ENCODE peak calls at places on chromosome X, in ten cellular contexts. One of them, this sample, is unnamed.

GRCh38 chrX:135275973-135276372 is 24.1 kb downstream of the ETDA start:
- DNase-seq in Peyer's patch: no peak
- DNase-seq in globus pallidus: no peak
- DNase-seq in activated naive CD4-positive, alpha-beta T cell: no peak
- DNase-seq in stimulated activated CD8-positive, alpha-beta memory T cell treated with anti-CD3 and anti-CD28 coated beads, Interleukin-15, amount 100 ng/mL, for 4 hours: no peak
- DNase-seq in HEK293T: no peak
- DNase-seq in brain microvascular endothelial cell: no peak
- DNase-seq in MCF 10A: no peak
- DNase-seq in LoVo: no peak
- DNase-seq in EL: no peak
- DNase-seq in this sample: no peak

GRCh38 chrX:17174671-17175070 is 200.3 kb upstream of the NHS start:
- DNase-seq in Peyer's patch: no peak
- DNase-seq in globus pallidus: peak; percentile 77
- DNase-seq in activated naive CD4-positive, alpha-beta T cell: no peak
- DNase-seq in stimulated activated CD8-positive, alpha-beta memory T cell treated with anti-CD3 and anti-CD28 coated beads, Interleukin-15, amount 100 ng/mL, for 4 hours: no peak
- DNase-seq in HEK293T: no peak
- DNase-seq in brain microvascular endothelial cell: no peak
- DNase-seq in MCF 10A: no peak
- DNase-seq in LoVo: no peak
- DNase-seq in EL: no peak
- DNase-seq in this sample: no peak

GRCh38 chrX:127457161-127457560 is 595.0 kb downstream of the ACTRT1 start:
- DNase-seq in Peyer's patch: no peak
- DNase-seq in globus pallidus: no peak
- DNase-seq in activated naive CD4-positive, alpha-beta T cell: no peak
- DNase-seq in stimulated activated CD8-positive, alpha-beta memory T cell treated with anti-CD3 and anti-CD28 coated beads, Interleukin-15, amount 100 ng/mL, for 4 hours: no peak
- DNase-seq in HEK293T: no peak
- DNase-seq in brain microvascular endothelial cell: no peak
- DNase-seq in MCF 10A: peak; percentile 45
- DNase-seq in LoVo: no peak
- DNase-seq in EL: no peak
- DNase-seq in this sample: no peak

GRCh38 chrX:54640721-54641120 is 110.7 kb downstream of the GNL3L start:
- DNase-seq in Peyer's patch: no peak
- DNase-seq in globus pallidus: no peak
- DNase-seq in activated naive CD4-positive, alpha-beta T cell: no peak
- DNase-seq in stimulated activated CD8-positive, alpha-beta memory T cell treated with anti-CD3 and anti-CD28 coated beads, Interleukin-15, amount 100 ng/mL, for 4 hours: no peak
- DNase-seq in HEK293T: no peak
- DNase-seq in brain microvascular endothelial cell: no peak
- DNase-seq in MCF 10A: peak; percentile 0
- DNase-seq in LoVo: peak; percentile 0
- DNase-seq in EL: no peak
- DNase-seq in this sample: no peak

GRCh38 chrX:375181-376036 is 11.3 kb downstream of the PPP2R3B start:
- DNase-seq in Peyer's patch: no peak
- DNase-seq in globus pallidus: no peak
- DNase-seq in activated naive CD4-positive, alpha-beta T cell: no peak
- DNase-seq in stimulated activated CD8-positive, alpha-beta memory T cell treated with anti-CD3 and anti-CD28 coated beads, Interleukin-15, amount 100 ng/mL, for 4 hours: no peak
- DNase-seq in HEK293T: no peak
- DNase-seq in brain microvascular endothelial cell: no peak
- DNase-seq in MCF 10A: no peak
- DNase-seq in LoVo: peak; percentile 29
- DNase-seq in EL: no peak
- DNase-seq in this sample: no peak

GRCh38 chrX:46811101-46811500 is 25.7 kb upstream of the RP2 start:
- DNase-seq in Peyer's patch: no peak
- DNase-seq in globus pallidus: no peak
- DNase-seq in activated naive CD4-positive, alpha-beta T cell: no peak
- DNase-seq in stimulated activated CD8-positive, alpha-beta memory T cell treated with anti-CD3 and anti-CD28 coated beads, Interleukin-15, amount 100 ng/mL, for 4 hours: no peak
- DNase-seq in HEK293T: no peak
- DNase-seq in brain microvascular endothelial cell: no peak
- DNase-seq in MCF 10A: no peak
- DNase-seq in LoVo: no peak
- DNase-seq in EL: no peak
- DNase-seq in this sample: no peak

GRCh38 chrX:18891561-18891945 is 92.4 kb downstream of the PHKA2 start:
- DNase-seq in Peyer's patch: no peak
- DNase-seq in globus pallidus: no peak
- DNase-seq in activated naive CD4-positive, alpha-beta T cell: no peak
- DNase-seq in stimulated activated CD8-positive, alpha-beta memory T cell treated with anti-CD3 and anti-CD28 coated beads, Interleukin-15, amount 100 ng/mL, for 4 hours: no peak
- DNase-seq in HEK293T: no peak
- DNase-seq in brain microvascular endothelial cell: no peak
- DNase-seq in MCF 10A: no peak
- DNase-seq in LoVo: no peak
- DNase-seq in EL: no peak
- DNase-seq in this sample: no peak

GRCh38 chrX:1918780-1919179 is 303.9 kb downstream of the ASMT start:
- DNase-seq in Peyer's patch: no peak
- DNase-seq in globus pallidus: no peak
- DNase-seq in activated naive CD4-positive, alpha-beta T cell: no peak
- DNase-seq in stimulated activated CD8-positive, alpha-beta memory T cell treated with anti-CD3 and anti-CD28 coated beads, Interleukin-15, amount 100 ng/mL, for 4 hours: no peak
- DNase-seq in HEK293T: no peak
- DNase-seq in brain microvascular endothelial cell: no peak
- DNase-seq in MCF 10A: no peak
- DNase-seq in LoVo: no peak
- DNase-seq in EL: no peak
- DNase-seq in this sample: no peak

GRCh38 chrX:68634649-68635227 is 12.7 kb upstream of the STARD8 start:
- DNase-seq in Peyer's patch: no peak
- DNase-seq in globus pallidus: no peak
- DNase-seq in activated naive CD4-positive, alpha-beta T cell: no peak
- DNase-seq in stimulated activated CD8-positive, alpha-beta memory T cell treated with anti-CD3 and anti-CD28 coated beads, Interleukin-15, amount 100 ng/mL, for 4 hours: no peak
- DNase-seq in HEK293T: no peak
- DNase-seq in brain microvascular endothelial cell: no peak
- DNase-seq in MCF 10A: no peak
- DNase-seq in LoVo: no peak
- DNase-seq in EL: peak; percentile 16
- DNase-seq in this sample: no peak

GRCh38 chrX:150456466-150456865 is 93.3 kb downstream of the MAMLD1 start:
- DNase-seq in Peyer's patch: no peak
- DNase-seq in globus pallidus: no peak
- DNase-seq in activated naive CD4-positive, alpha-beta T cell: no peak
- DNase-seq in stimulated activated CD8-positive, alpha-beta memory T cell treated with anti-CD3 and anti-CD28 coated beads, Interleukin-15, amount 100 ng/mL, for 4 hours: no peak
- DNase-seq in HEK293T: no peak
- DNase-seq in brain microvascular endothelial cell: no peak
- DNase-seq in MCF 10A: peak; percentile 76
- DNase-seq in LoVo: no peak
- DNase-seq in EL: no peak
- DNase-seq in this sample: no peak

GRCh38 chrX:134423606-134424005 is 36.4 kb upstream of the HPRT1 start:
- DNase-seq in Peyer's patch: no peak
- DNase-seq in globus pallidus: peak; percentile 24
- DNase-seq in activated naive CD4-positive, alpha-beta T cell: no peak
- DNase-seq in stimulated activated CD8-positive, alpha-beta memory T cell treated with anti-CD3 and anti-CD28 coated beads, Interleukin-15, amount 100 ng/mL, for 4 hours: no peak
- DNase-seq in HEK293T: peak; percentile 41
- DNase-seq in brain microvascular endothelial cell: no peak
- DNase-seq in MCF 10A: peak; percentile 40
- DNase-seq in LoVo: no peak
- DNase-seq in EL: peak; percentile 11
- DNase-seq in this sample: peak; percentile 7

GRCh38 chrX:118536687-118537461 is 41.3 kb downstream of the DOCK11 start:
- DNase-seq in Peyer's patch: no peak
- DNase-seq in globus pallidus: peak; percentile 26
- DNase-seq in activated naive CD4-positive, alpha-beta T cell: no peak
- DNase-seq in stimulated activated CD8-positive, alpha-beta memory T cell treated with anti-CD3 and anti-CD28 coated beads, Interleukin-15, amount 100 ng/mL, for 4 hours: peak; percentile 6
- DNase-seq in HEK293T: peak; percentile 59
- DNase-seq in brain microvascular endothelial cell: peak; percentile 34
- DNase-seq in MCF 10A: peak; percentile 28
- DNase-seq in LoVo: no peak
- DNase-seq in EL: peak; percentile 33
- DNase-seq in this sample: no peak

GRCh38 chrX:2224141-2224540 is 276.6 kb downstream of the DHRSX start:
- DNase-seq in Peyer's patch: no peak
- DNase-seq in globus pallidus: no peak
- DNase-seq in activated naive CD4-positive, alpha-beta T cell: no peak
- DNase-seq in stimulated activated CD8-positive, alpha-beta memory T cell treated with anti-CD3 and anti-CD28 coated beads, Interleukin-15, amount 100 ng/mL, for 4 hours: no peak
- DNase-seq in HEK293T: no peak
- DNase-seq in brain microvascular endothelial cell: no peak
- DNase-seq in MCF 10A: no peak
- DNase-seq in LoVo: no peak
- DNase-seq in EL: no peak
- DNase-seq in this sample: no peak

GRCh38 chrX:36898301-36898700 is 109.9 kb upstream of the FAM47C start:
- DNase-seq in Peyer's patch: no peak
- DNase-seq in globus pallidus: no peak
- DNase-seq in activated naive CD4-positive, alpha-beta T cell: no peak
- DNase-seq in stimulated activated CD8-positive, alpha-beta memory T cell treated with anti-CD3 and anti-CD28 coated beads, Interleukin-15, amount 100 ng/mL, for 4 hours: no peak
- DNase-seq in HEK293T: peak; percentile 20
- DNase-seq in brain microvascular endothelial cell: no peak
- DNase-seq in MCF 10A: peak; percentile 28
- DNase-seq in LoVo: no peak
- DNase-seq in EL: peak; percentile 0
- DNase-seq in this sample: no peak

GRCh38 chrX:33211356-33212254 is at the start of gene DMD:
- DNase-seq in Peyer's patch: no peak
- DNase-seq in globus pallidus: peak; percentile 78
- DNase-seq in activated naive CD4-positive, alpha-beta T cell: no peak
- DNase-seq in stimulated activated CD8-positive, alpha-beta memory T cell treated with anti-CD3 and anti-CD28 coated beads, Interleukin-15, amount 100 ng/mL, for 4 hours: no peak
- DNase-seq in HEK293T: no peak
- DNase-seq in brain microvascular endothelial cell: peak; percentile 89
- DNase-seq in MCF 10A: peak; percentile 59
- DNase-seq in LoVo: no peak
- DNase-seq in EL: no peak
- DNase-seq in this sample: peak; percentile 48

GRCh38 chrX:103157511-103158316 is 57.2 kb upstream of the BEX4 start:
- DNase-seq in Peyer's patch: no peak
- DNase-seq in globus pallidus: peak; percentile 68
- DNase-seq in activated naive CD4-positive, alpha-beta T cell: no peak
- DNase-seq in stimulated activated CD8-positive, alpha-beta memory T cell treated with anti-CD3 and anti-CD28 coated beads, Interleukin-15, amount 100 ng/mL, for 4 hours: no peak
- DNase-seq in HEK293T: peak; percentile 62
- DNase-seq in brain microvascular endothelial cell: peak; percentile 29
- DNase-seq in MCF 10A: peak; percentile 59
- DNase-seq in LoVo: no peak
- DNase-seq in EL: peak; percentile 51
- DNase-seq in this sample: peak; percentile 49

GRCh38 chrX:46865281-46865680 is 28.4 kb downstream of the RP2 start:
- DNase-seq in Peyer's patch: no peak
- DNase-seq in globus pallidus: no peak
- DNase-seq in activated naive CD4-positive, alpha-beta T cell: no peak
- DNase-seq in stimulated activated CD8-positive, alpha-beta memory T cell treated with anti-CD3 and anti-CD28 coated beads, Interleukin-15, amount 100 ng/mL, for 4 hours: no peak
- DNase-seq in HEK293T: no peak
- DNase-seq in brain microvascular endothelial cell: peak; percentile 31
- DNase-seq in MCF 10A: peak; percentile 16
- DNase-seq in LoVo: no peak
- DNase-seq in EL: peak; percentile 67
- DNase-seq in this sample: peak; percentile 23

GRCh38 chrX:147340947-147341346 is 526.4 kb upstream of the CXorf51A start:
- DNase-seq in Peyer's patch: no peak
- DNase-seq in globus pallidus: no peak
- DNase-seq in activated naive CD4-positive, alpha-beta T cell: no peak
- DNase-seq in stimulated activated CD8-positive, alpha-beta memory T cell treated with anti-CD3 and anti-CD28 coated beads, Interleukin-15, amount 100 ng/mL, for 4 hours: no peak
- DNase-seq in HEK293T: no peak
- DNase-seq in brain microvascular endothelial cell: no peak
- DNase-seq in MCF 10A: no peak
- DNase-seq in LoVo: no peak
- DNase-seq in EL: no peak
- DNase-seq in this sample: no peak

GRCh38 chrX:136819026-136819425 is 38.3 kb upstream of the ARHGEF6 start:
- DNase-seq in Peyer's patch: no peak
- DNase-seq in globus pallidus: no peak
- DNase-seq in activated naive CD4-positive, alpha-beta T cell: no peak
- DNase-seq in stimulated activated CD8-positive, alpha-beta memory T cell treated with anti-CD3 and anti-CD28 coated beads, Interleukin-15, amount 100 ng/mL, for 4 hours: no peak
- DNase-seq in HEK293T: no peak
- DNase-seq in brain microvascular endothelial cell: no peak
- DNase-seq in MCF 10A: no peak
- DNase-seq in LoVo: no peak
- DNase-seq in EL: no peak
- DNase-seq in this sample: no peak

GRCh38 chrX:55336176-55336575 is 71.5 kb upstream of the PAGE3 start:
- DNase-seq in Peyer's patch: no peak
- DNase-seq in globus pallidus: no peak
- DNase-seq in activated naive CD4-positive, alpha-beta T cell: no peak
- DNase-seq in stimulated activated CD8-positive, alpha-beta memory T cell treated with anti-CD3 and anti-CD28 coated beads, Interleukin-15, amount 100 ng/mL, for 4 hours: no peak
- DNase-seq in HEK293T: no peak
- DNase-seq in brain microvascular endothelial cell: no peak
- DNase-seq in MCF 10A: no peak
- DNase-seq in LoVo: no peak
- DNase-seq in EL: no peak
- DNase-seq in this sample: no peak

GRCh38 chrX:72676465-72676864 is 37.6 kb downstream of the PHKA1 start:
- DNase-seq in Peyer's patch: no peak
- DNase-seq in globus pallidus: no peak
- DNase-seq in activated naive CD4-positive, alpha-beta T cell: no peak
- DNase-seq in stimulated activated CD8-positive, alpha-beta memory T cell treated with anti-CD3 and anti-CD28 coated beads, Interleukin-15, amount 100 ng/mL, for 4 hours: no peak
- DNase-seq in HEK293T: no peak
- DNase-seq in brain microvascular endothelial cell: no peak
- DNase-seq in MCF 10A: no peak
- DNase-seq in LoVo: no peak
- DNase-seq in EL: no peak
- DNase-seq in this sample: no peak

GRCh38 chrX:151019837-151020236 is 36.7 kb downstream of the HMGB3 start:
- DNase-seq in Peyer's patch: no peak
- DNase-seq in globus pallidus: no peak
- DNase-seq in activated naive CD4-positive, alpha-beta T cell: no peak
- DNase-seq in stimulated activated CD8-positive, alpha-beta memory T cell treated with anti-CD3 and anti-CD28 coated beads, Interleukin-15, amount 100 ng/mL, for 4 hours: no peak
- DNase-seq in HEK293T: no peak
- DNase-seq in brain microvascular endothelial cell: peak; percentile 4
- DNase-seq in MCF 10A: peak; percentile 13
- DNase-seq in LoVo: no peak
- DNase-seq in EL: peak; percentile 57
- DNase-seq in this sample: peak; percentile 22

GRCh38 chrX:63560601-63561218 is 209.6 kb upstream of the SPIN4 start:
- DNase-seq in Peyer's patch: peak; percentile 61
- DNase-seq in globus pallidus: peak; percentile 61
- DNase-seq in activated naive CD4-positive, alpha-beta T cell: peak; percentile 4
- DNase-seq in stimulated activated CD8-positive, alpha-beta memory T cell treated with anti-CD3 and anti-CD28 coated beads, Interleukin-15, amount 100 ng/mL, for 4 hours: peak; percentile 17
- DNase-seq in HEK293T: peak; percentile 72
- DNase-seq in brain microvascular endothelial cell: peak; percentile 69
- DNase-seq in MCF 10A: peak; percentile 70
- DNase-seq in LoVo: peak; percentile 67
- DNase-seq in EL: peak; percentile 72
- DNase-seq in this sample: peak; percentile 59

GRCh38 chrX:41265615-41266014 is 68.3 kb upstream of the DDX3X start:
- DNase-seq in Peyer's patch: no peak
- DNase-seq in globus pallidus: peak; percentile 18
- DNase-seq in activated naive CD4-positive, alpha-beta T cell: no peak
- DNase-seq in stimulated activated CD8-positive, alpha-beta memory T cell treated with anti-CD3 and anti-CD28 coated beads, Interleukin-15, amount 100 ng/mL, for 4 hours: peak; percentile 39
- DNase-seq in HEK293T: no peak
- DNase-seq in brain microvascular endothelial cell: peak; percentile 53
- DNase-seq in MCF 10A: no peak
- DNase-seq in LoVo: no peak
- DNase-seq in EL: no peak
- DNase-seq in this sample: peak; percentile 67

GRCh38 chrX:155216940-155217450 is 735 bp downstream of the VBP1 start:
- DNase-seq in Peyer's patch: no peak
- DNase-seq in globus pallidus: no peak
- DNase-seq in activated naive CD4-positive, alpha-beta T cell: no peak
- DNase-seq in stimulated activated CD8-positive, alpha-beta memory T cell treated with anti-CD3 and anti-CD28 coated beads, Interleukin-15, amount 100 ng/mL, for 4 hours: no peak
- DNase-seq in HEK293T: peak; percentile 21
- DNase-seq in brain microvascular endothelial cell: no peak
- DNase-seq in MCF 10A: no peak
- DNase-seq in LoVo: no peak
- DNase-seq in EL: no peak
- DNase-seq in this sample: peak; percentile 23

GRCh38 chrX:41084360-41085104 is 713 bp upstream of the USP9X start:
- DNase-seq in Peyer's patch: peak; percentile 94
- DNase-seq in globus pallidus: peak; percentile 89
- DNase-seq in activated naive CD4-positive, alpha-beta T cell: peak; percentile 99
- DNase-seq in stimulated activated CD8-positive, alpha-beta memory T cell treated with anti-CD3 and anti-CD28 coated beads, Interleukin-15, amount 100 ng/mL, for 4 hours: peak; percentile 89
- DNase-seq in HEK293T: peak; percentile 87
- DNase-seq in brain microvascular endothelial cell: peak; percentile 96
- DNase-seq in MCF 10A: peak; percentile 98
- DNase-seq in LoVo: peak; percentile 90
- DNase-seq in EL: peak; percentile 93
- DNase-seq in this sample: peak; percentile 93

GRCh38 chrX:119004920-119005524 is 30.6 kb downstream of the LONRF3 start:
- DNase-seq in Peyer's patch: peak; percentile 66
- DNase-seq in globus pallidus: peak; percentile 28
- DNase-seq in activated naive CD4-positive, alpha-beta T cell: peak; percentile 5
- DNase-seq in stimulated activated CD8-positive, alpha-beta memory T cell treated with anti-CD3 and anti-CD28 coated beads, Interleukin-15, amount 100 ng/mL, for 4 hours: peak; percentile 7
- DNase-seq in HEK293T: peak; percentile 88
- DNase-seq in brain microvascular endothelial cell: peak; percentile 33
- DNase-seq in MCF 10A: peak; percentile 45
- DNase-seq in LoVo: peak; percentile 18
- DNase-seq in EL: peak; percentile 25
- DNase-seq in this sample: peak; percentile 68

GRCh38 chrX:10726647-10727046 is 106.3 kb upstream of the MID1 start:
- DNase-seq in Peyer's patch: no peak
- DNase-seq in globus pallidus: peak; percentile 10
- DNase-seq in activated naive CD4-positive, alpha-beta T cell: no peak
- DNase-seq in stimulated activated CD8-positive, alpha-beta memory T cell treated with anti-CD3 and anti-CD28 coated beads, Interleukin-15, amount 100 ng/mL, for 4 hours: no peak
- DNase-seq in HEK293T: no peak
- DNase-seq in brain microvascular endothelial cell: peak; percentile 60
- DNase-seq in MCF 10A: no peak
- DNase-seq in LoVo: no peak
- DNase-seq in EL: peak; percentile 79
- DNase-seq in this sample: peak; percentile 40

This sample was measured in AG08396.